ENCODE peak calls at places on chromosome 12, in five cellular contexts. W is GM04504, G is Kasumi-1, P is T-helper 2 cell, I is fibroblast of lung. V is an unnamed sample.
A peak's percentile ranks its signal among the peaks of the same experiment; 100 is the strongest.

GRCh38 chr12:6944381-6945186 is 762 bp downstream of the C12orf57 start:
- DNase-seq in W (peak; percentile 75), G (peak; percentile 78), P (peak; percentile 94), I (peak; percentile 93), V (peak; percentile 84)

GRCh38 chr12:10362325-10362724 is 27.5 kb downstream of the KLRK1 start:
- DNase-seq in W (no peak), G (no peak), P (no peak), I (no peak), V (no peak)

GRCh38 chr12:109753054-109753401 is 39.4 kb downstream of the FAM222A start:
- DNase-seq in W (no peak), G (no peak), P (no peak), I (no peak), V (no peak)

GRCh38 chr12:109864916-109865315 is 15.4 kb downstream of the GLTP start:
- DNase-seq in W (no peak), G (no peak), P (no peak), I (no peak), V (no peak)

GRCh38 chr12:91205791-91206190 is 23.2 kb upstream of the DCN start:
- DNase-seq in W (no peak), G (no peak), P (no peak), I (no peak), V (no peak)

GRCh38 chr12:29286081-29286800 is 94.7 kb downstream of the ERGIC2 start:
- DNase-seq in W (peak; percentile 16), G (no peak), P (no peak), I (no peak), V (peak; percentile 28)

GRCh38 chr12:25775968-25776367 is 182.5 kb upstream of the RASSF8 start:
- DNase-seq in W (peak; percentile 59), G (peak; percentile 53), P (no peak), I (no peak), V (no peak)

GRCh38 chr12:113152196-113152834 is 2.8 kb downstream of the CFAP73 start:
- DNase-seq in W (no peak), G (no peak), P (no peak), I (no peak), V (no peak)

GRCh38 chr12:107732365-107732764 is 28.6 kb downstream of the PRDM4 start:
- DNase-seq in W (no peak), G (no peak), P (no peak), I (no peak), V (no peak)

GRCh38 chr12:100539209-100539608 is 34.3 kb upstream of the GAS2L3 start:
- DNase-seq in W (no peak), G (peak; percentile 31), P (peak; percentile 30), I (peak; percentile 43), V (no peak)

GRCh38 chr12:103561174-103561573 is 25.9 kb upstream of the STAB2 start:
- DNase-seq in W (no peak), G (no peak), P (no peak), I (no peak), V (no peak)

GRCh38 chr12:56115329-56115728 is 1.1 kb upstream of the RPL41 start:
- DNase-seq in W (no peak), G (no peak), P (no peak), I (peak; percentile 20), V (no peak)

GRCh38 chr12:94326727-94327126 is 132.9 kb downstream of the CEP83 start:
- DNase-seq in W (peak; percentile 35), G (no peak), P (peak; percentile 48), I (peak; percentile 43), V (peak; percentile 70)

GRCh38 chr12:113808095-113808951 is 157.8 kb downstream of the RBM19 start:
- DNase-seq in W (no peak), G (no peak), P (no peak), I (no peak), V (no peak)

V was measured in stromal cell of bone marrow.